ENCODE peak calls at places on chromosome 15, in eight cellular contexts. H, U, W, Y, I, D, M and O are unnamed samples.

GRCh38 chr15:38271895-38272294 is 19.3 kb downstream of the SPRED1 start:
- DNase-seq in H (no peak), U (no peak), W (no peak), Y (no peak), I (no peak), D (no peak), M (no peak), O (no peak)

GRCh38 chr15:45891766-45892165 is 256.9 kb downstream of the SQOR start:
- DNase-seq in H (no peak), U (no peak), W (no peak), Y (no peak), I (no peak), D (no peak), M (peak; percentile 28), O (peak; percentile 78)

GRCh38 chr15:62059818-62060115 is 480 bp downstream of the VPS13C start:
- DNase-seq in H (peak; percentile 15), U (peak; percentile 86), W (peak; percentile 43), Y (peak; percentile 89), I (peak; percentile 38), D (no peak), M (peak; percentile 62), O (peak; percentile 52)

GRCh38 chr15:72319985-72320671 is at the start of gene CELF6:
- DNase-seq in H (peak; percentile 86), U (peak; percentile 94), W (peak; percentile 55), Y (peak; percentile 81), I (peak; percentile 71), D (peak; percentile 20), M (peak; percentile 44), O (peak; percentile 91)

GRCh38 chr15:57580866-57581265 is 10.8 kb upstream of the MYZAP start:
- DNase-seq in H (no peak), U (no peak), W (no peak), Y (no peak), I (no peak), D (no peak), M (no peak), O (no peak)

GRCh38 chr15:41160639-41161315 is 44.7 kb upstream of the INO80 start:
- DNase-seq in H (no peak), U (no peak), W (no peak), Y (no peak), I (no peak), D (no peak), M (no peak), O (no peak)

GRCh38 chr15:26394801-26395200 is 378.1 kb downstream of the GABRB3 start:
- DNase-seq in H (no peak), U (no peak), W (no peak), Y (no peak), I (no peak), D (no peak), M (no peak), O (no peak)

GRCh38 chr15:100284191-100284590 is 57.6 kb downstream of the ADAMTS17 start:
- DNase-seq in H (no peak), U (no peak), W (no peak), Y (no peak), I (no peak), D (no peak), M (no peak), O (no peak)

GRCh38 chr15:41501191-41501917 is 7.7 kb downstream of the ITPKA start:
- DNase-seq in H (no peak), U (peak; percentile 60), W (no peak), Y (no peak), I (peak; percentile 27), D (no peak), M (no peak), O (no peak)

GRCh38 chr15:98069256-98069655 is 108.8 kb downstream of the ARRDC4 start:
- DNase-seq in H (no peak), U (no peak), W (no peak), Y (no peak), I (no peak), D (no peak), M (no peak), O (no peak)